ENCODE peak calls at places on chromosomes 3 and 15, in four cellular contexts. T is GM12878, K is A549, U is HCT116. P is an unnamed sample.

GRCh38 chr3:78244136-78244535 is 1204.2 kb downstream of the ROBO2 start:
- DNase-seq in U (no peak), K (no peak), T (no peak), P (no peak)

GRCh38 chr3:66993082-66993481 is 5.0 kb upstream of the KBTBD8 start:
- DNase-seq in U (no peak), T (no peak), K (peak; percentile 24), P (no peak)

GRCh38 chr15:60219841-60220240 is 177.9 kb downstream of the ANXA2 start:
- DNase-seq in K (no peak), T (no peak), U (no peak), P (no peak)

GRCh38 chr3:120831066-120831465 is 76.9 kb upstream of the STXBP5L start:
- DNase-seq in K (no peak), T (no peak), U (no peak), P (no peak)

GRCh38 chr3:128685001-128685726 is 34.5 kb upstream of the RPN1 start:
- DNase-seq in T (no peak), K (no peak), U (no peak), P (no peak)

GRCh38 chr3:149395107-149396089 is 17.9 kb upstream of the TM4SF1 start:
- DNase-seq in K (peak; percentile 69), U (no peak), T (no peak), P (no peak)

GRCh38 chr3:169044341-169045113 is 619.0 kb downstream of the MECOM start:
- DNase-seq in U (no peak), T (no peak), K (peak; percentile 2), P (no peak)

GRCh38 chr15:97087337-97087736 is 756.8 kb downstream of the NR2F2 start:
- DNase-seq in K (no peak), U (no peak), T (no peak), P (no peak)

GRCh38 chr15:61144055-61144454 is 85.0 kb downstream of the RORA start:
- DNase-seq in K (no peak), T (no peak), U (no peak), P (no peak)

GRCh38 chr15:67146875-67147381 is 81.5 kb downstream of the SMAD3 start:
- DNase-seq in K (peak; percentile 92), U (no peak), T (no peak), P (no peak)

GRCh38 chr15:88400591-88400990 is 66.6 kb downstream of the MRPL46 start:
- DNase-seq in U (no peak), K (no peak), T (no peak), P (no peak)

GRCh38 chr3:108489776-108490175 is 20.6 kb downstream of the MYH15 start:
- DNase-seq in K (peak; percentile 52), T (peak; percentile 31), U (peak; percentile 52), P (peak; percentile 20)

GRCh38 chr3:123804676-123805075 is 79.5 kb downstream of the MYLK start:
- DNase-seq in U (no peak), T (no peak), K (no peak), P (no peak)

GRCh38 chr15:41043276-41043675 is 72.8 kb downstream of the INO80 start:
- DNase-seq in U (no peak), K (no peak), T (no peak), P (no peak)

GRCh38 chr3:53845103-53845880 is 927 bp downstream of the CHDH start:
- DNase-seq in U (peak; percentile 49), T (no peak), K (peak; percentile 62), P (no peak)

GRCh38 chr15:52912172-52912571 is 122.0 kb upstream of the ONECUT1 start:
- DNase-seq in T (no peak), K (no peak), U (no peak), P (no peak)

GRCh38 chr15:101795455-101795854 is 7.9 kb upstream of the OR4F6 start:
- DNase-seq in T (no peak), U (no peak), K (no peak), P (no peak)

GRCh38 chr15:47718474-47719440 is 1.5 kb downstream of the SEMA6D start:
- DNase-seq in U (no peak), T (no peak), K (no peak), P (no peak)

GRCh38 chr3:149968216-149968615 is 2.5 kb downstream of the PFN2 start:
- DNase-seq in T (no peak), K (peak; percentile 13), U (no peak), P (no peak)

GRCh38 chr15:101380146-101380545 is 85.1 kb upstream of the SNRPA1 start:
- DNase-seq in U (no peak), K (no peak), T (no peak), P (no peak)

GRCh38 chr3:15301761-15302160 is 30.6 kb downstream of the SH3BP5 start:
- DNase-seq in K (no peak), U (no peak), T (no peak), P (no peak)

GRCh38 chr3:58059349-58060321 is 51.4 kb downstream of the FLNB start:
- DNase-seq in U (no peak), T (no peak), K (peak; percentile 82), P (no peak)

GRCh38 chr3:182524711-182525401 is 268.4 kb upstream of the ATP11B start:
- DNase-seq in U (no peak), T (no peak), K (no peak), P (no peak)

GRCh38 chr3:21751891-21752290 is 881 bp upstream of the ZNF385D start:
- DNase-seq in U (no peak), T (no peak), K (no peak), P (no peak)

GRCh38 chr3:177440456-177441105 is 243.3 kb upstream of the TBL1XR1 start:
- DNase-seq in T (no peak), K (no peak), U (no peak), P (no peak)

GRCh38 chr15:45550436-45550835 is 27.9 kb upstream of the SLC30A4 start:
- DNase-seq in T (no peak), U (no peak), K (no peak), P (no peak)

GRCh38 chr3:67375961-67376360 is 278.5 kb downstream of the SUCLG2 start:
- DNase-seq in K (no peak), T (no peak), U (no peak), P (no peak)

GRCh38 chr3:186108106-186108940 is 566 bp downstream of the ETV5 start:
- DNase-seq in U (peak; percentile 33), T (no peak), K (peak; percentile 70), P (peak; percentile 39)

GRCh38 chr3:52108302-52109232 is 45.7 kb downstream of the POC1A start:
- DNase-seq in U (no peak), T (no peak), K (no peak), P (no peak)

GRCh38 chr3:155367510-155367909 is 74.0 kb upstream of the STRIT1 start:
- DNase-seq in T (no peak), K (no peak), U (no peak), P (no peak)

GRCh38 chr3:174156200-174156599 is 702.9 kb upstream of the NAALADL2 start:
- DNase-seq in U (no peak), T (no peak), K (no peak), P (no peak)

GRCh38 chr3:65020233-65020632 is 332.4 kb upstream of the ADAMTS9 start:
- DNase-seq in U (no peak), T (no peak), K (no peak), P (no peak)

GRCh38 chr3:83926291-83926690 is 1032.5 kb upstream of the CADM2 start:
- DNase-seq in U (no peak), K (no peak), T (no peak), P (no peak)

GRCh38 chr3:131619821-131620220 is 117.0 kb upstream of the MRPL3 start:
- DNase-seq in K (no peak), U (no peak), T (no peak), P (no peak)

GRCh38 chr3:27686642-27687041 is 35.5 kb downstream of the EOMES start:
- DNase-seq in T (no peak), K (no peak), U (no peak), P (no peak)

GRCh38 chr3:197206913-197207312 is 91.5 kb downstream of the DLG1 start:
- DNase-seq in K (no peak), U (no peak), T (no peak), P (no peak)

GRCh38 chr3:151890721-151891141 is 17.3 kb downstream of the SUCNR1 start:
- DNase-seq in U (no peak), T (no peak), K (peak; percentile 46), P (peak; percentile 55)

GRCh38 chr3:62600033-62600432 is 226.7 kb upstream of the FEZF2 start:
- DNase-seq in U (no peak), T (no peak), K (no peak), P (no peak)

GRCh38 chr3:146259880-146260589 is 9.1 kb upstream of the PLSCR4 start:
- DNase-seq in U (no peak), T (no peak), K (no peak), P (no peak)

GRCh38 chr3:146262711-146263110 is 11.8 kb upstream of the PLSCR4 start:
- DNase-seq in T (no peak), K (no peak), U (no peak), P (no peak)

GRCh38 chr3:146256851-146257486 is 6.1 kb upstream of the PLSCR4 start:
- DNase-seq in T (no peak), U (no peak), K (no peak), P (no peak)
- TF ChIP-seq CTCF in T (no peak), U (no peak), K (no peak), P (no peak)

GRCh38 chr15:91853501-91853967 is at the start of gene SLCO3A1:
- DNase-seq in U (no peak), K (peak; percentile 65), T (no peak), P (peak; percentile 31)
- H3K27ac ChIP-seq in U (no peak within 1 kb of the TSS), K (peak within 1 kb of the TSS; percentile 98), T (no peak within 1 kb of the TSS), P (peak within 1 kb of the TSS; percentile 89)

GRCh38 chr3:14170569-14171159 is 7.7 kb downstream of the XPC start:
- DNase-seq in U (no peak), K (no peak), T (no peak), P (no peak)

GRCh38 chr3:14166877-14167605 is 11.4 kb downstream of the XPC start:
- DNase-seq in U (no peak), K (no peak), T (no peak), P (no peak)

GRCh38 chr3:14174483-14174882 is 3.9 kb downstream of the XPC start:
- DNase-seq in T (no peak), U (no peak), K (no peak), P (no peak)

GRCh38 chr3:14172480-14172879 is 5.9 kb downstream of the XPC start:
- DNase-seq in U (no peak), T (no peak), K (no peak), P (no peak)

DNA sequence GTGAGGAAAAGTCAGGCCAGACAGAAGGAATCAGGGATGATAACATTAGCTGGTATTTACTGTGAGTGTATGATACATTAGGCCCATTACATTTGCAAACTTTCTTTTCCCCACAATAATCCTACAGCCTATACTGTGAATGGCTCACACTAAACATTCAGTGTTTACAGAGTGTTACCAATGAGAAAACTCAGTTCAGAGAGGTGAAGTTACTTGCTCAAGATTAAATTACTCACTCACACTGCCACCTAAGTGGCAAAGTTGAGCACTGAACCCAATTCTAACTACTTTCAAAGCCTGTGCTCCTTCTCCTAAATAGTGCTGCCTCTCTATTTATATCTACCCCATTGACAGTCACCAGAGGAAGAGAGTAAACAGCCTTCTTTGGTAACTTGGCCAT is 8.5 kb downstream of the XPC start:
- DNase-seq in U (no peak), T (no peak), K (no peak), P (no peak)
- TF ChIP-seq REST in U (no peak), T (no peak), K (no peak), P (no peak)

GRCh38 chr3:126659915-126660886 is 5.3 kb upstream of the TXNRD3 start:
- DNase-seq in U (no peak), K (peak; percentile 44), T (no peak), P (no peak)
- TF ChIP-seq CTCF in U (no peak), K (no peak), T (no peak), P (peak; percentile 9)

GRCh38 chr3:45841380-45841700 is 579 bp downstream of the LZTFL1 start:
- DNase-seq in T (no peak), K (peak; percentile 16), U (no peak), P (peak; percentile 15)
- H3K27ac ChIP-seq in T (no peak overlapping the region), K (peak overlapping the region; percentile 77), U (peak overlapping the region; percentile 20), P (peak overlapping the region; percentile 96)

P was measured in HL-60.